ENCODE peak calls at places on chromosome 17, in seven cellular contexts. Y, T, M, S, W, U and O are unnamed samples.

GRCh38 chr17:37430051-37430591 is 23.4 kb downstream of the TADA2A start:
- DNase-seq in T (no peak), M (no peak), Y (peak; percentile 69), U (no peak), W (no peak), S (no peak), O (no peak)

GRCh38 chr17:44115585-44116415 is 7.6 kb downstream of the HDAC5 start:
- DNase-seq in Y (peak; percentile 20), T (peak; percentile 88), S (no peak), M (no peak), U (peak; percentile 63), W (peak; percentile 71), O (peak; percentile 38)

GRCh38 chr17:69060835-69061234 is at the start of gene ABCA9:
- DNase-seq in Y (peak; percentile 39), T (no peak), S (no peak), W (no peak), M (no peak), U (no peak), O (no peak)

GRCh38 chr17:14318906-14319205 is 18.0 kb downstream of the HS3ST3B1 start:
- DNase-seq in S (no peak), Y (no peak), W (no peak), T (peak; percentile 32), U (no peak), M (no peak), O (peak; percentile 88)

GRCh38 chr17:74427048-74427762 is 4.7 kb upstream of the GPRC5C start:
- DNase-seq in U (peak; percentile 51), M (peak; percentile 52), W (no peak), Y (no peak), T (peak; percentile 71), S (peak; percentile 91), O (no peak)

GRCh38 chr17:74513987-74514631 is 17.2 kb downstream of the CD300LB start:
- DNase-seq in W (peak; percentile 35), T (peak; percentile 88), S (no peak), U (peak; percentile 30), Y (peak; percentile 74), M (peak; percentile 67), O (peak; percentile 33)

GRCh38 chr17:38442548-38442947 is 14.3 kb downstream of the ARHGAP23 start:
- DNase-seq in T (no peak), M (no peak), S (no peak), Y (peak; percentile 56), W (no peak), U (no peak), O (no peak)

GRCh38 chr17:50903604-50904521 is 37.7 kb upstream of the TOB1 start:
- DNase-seq in U (no peak), W (no peak), M (no peak), T (no peak), S (no peak), Y (peak; percentile 62), O (no peak)

GRCh38 chr17:41602524-41602923 is 10.0 kb downstream of the KRT16 start:
- DNase-seq in Y (no peak), M (no peak), U (no peak), S (no peak), W (no peak), T (no peak), O (no peak)

GRCh38 chr17:17987901-17988300 is 15.2 kb downstream of the DRC3 start:
- DNase-seq in W (no peak), S (no peak), M (no peak), T (peak; percentile 50), U (no peak), Y (no peak), O (no peak)

GRCh38 chr17:29045734-29046133 is 2.8 kb downstream of the PIPOX start:
- DNase-seq in W (no peak), Y (no peak), M (no peak), U (no peak), T (no peak), S (no peak), O (no peak)

GRCh38 chr17:15498107-15498506 is 30.7 kb upstream of the CDRT4 start:
- DNase-seq in W (peak; percentile 20), Y (no peak), T (peak; percentile 82), S (no peak), M (peak; percentile 47), U (no peak), O (peak; percentile 9)

GRCh38 chr17:18997650-18998196 is 6.8 kb downstream of the FAM83G start:
- DNase-seq in T (no peak), M (no peak), U (no peak), S (no peak), Y (no peak), W (peak; percentile 39), O (no peak)

GRCh38 chr17:35467824-35468223 is 19.3 kb upstream of the SLFN13 start:
- DNase-seq in U (no peak), S (no peak), M (no peak), T (no peak), W (no peak), Y (no peak), O (peak; percentile 15)

GRCh38 chr17:35726609-35727460 is 4.6 kb upstream of the RASL10B start:
- DNase-seq in Y (peak; percentile 76), U (no peak), W (no peak), S (peak; percentile 53), T (peak; percentile 81), M (peak; percentile 58), O (no peak)

GRCh38 chr17:40168262-40168832 is 8.9 kb upstream of the RAPGEFL1 start:
- DNase-seq in T (peak; percentile 82), S (peak; percentile 41), M (peak; percentile 57), U (peak; percentile 77), Y (peak; percentile 78), W (peak; percentile 44), O (peak; percentile 43)

GRCh38 chr17:83064021-83064731 is 15.2 kb upstream of the METRNL start:
- DNase-seq in W (no peak), Y (no peak), U (no peak), S (no peak), T (peak; percentile 36), M (peak; percentile 30), O (no peak)

GRCh38 chr17:16423226-16423872 is 8.0 kb downstream of the TRPV2 start:
- DNase-seq in M (peak; percentile 32), S (no peak), W (no peak), U (no peak), Y (no peak), T (no peak), O (no peak)

GRCh38 chr17:16976686-16977550 is 5.0 kb upstream of the TNFRSF13B start:
- DNase-seq in Y (no peak), M (peak; percentile 23), T (peak; percentile 33), S (no peak), W (no peak), U (no peak), O (peak; percentile 50)

GRCh38 chr17:74631468-74632195 is 8.1 kb upstream of the CD300E start:
- DNase-seq in M (no peak), W (no peak), Y (no peak), T (peak; percentile 64), S (no peak), U (no peak), O (no peak)

GRCh38 chr17:69711504-69711903 is 297.0 kb downstream of the MAP2K6 start:
- DNase-seq in T (no peak), S (no peak), Y (peak; percentile 5), W (no peak), U (no peak), M (no peak), O (no peak)

GRCh38 chr17:15348030-15348429 is 6.6 kb upstream of the TEKT3 start:
- DNase-seq in T (no peak), W (no peak), M (no peak), Y (peak; percentile 51), U (no peak), S (peak; percentile 89), O (no peak)

DNA sequence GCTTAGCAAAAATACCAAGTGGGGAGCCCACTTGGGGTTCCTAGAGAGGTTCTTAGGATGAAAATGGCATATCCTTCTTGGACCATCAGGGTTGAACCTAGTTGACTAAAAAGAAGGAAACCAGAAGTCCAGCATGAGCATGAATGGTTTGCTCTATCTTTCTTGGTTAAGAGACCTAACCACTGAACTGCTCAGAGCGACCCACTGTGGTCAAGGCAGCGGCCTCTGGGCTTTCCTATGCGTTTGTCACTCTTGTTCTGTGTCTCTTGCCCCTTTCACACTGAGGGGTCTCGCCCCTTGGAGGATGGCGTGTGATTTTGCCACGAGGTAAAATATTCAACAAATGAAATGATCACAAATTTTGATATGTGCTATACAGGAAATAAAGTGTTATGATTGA is 526 bp upstream of the BORCS6 start:
- DNase-seq in S (no peak), U (no peak), W (no peak), T (no peak), Y (no peak), M (no peak), O (no peak)
- H3K27ac ChIP-seq in S (peak overlapping the region; percentile 96), U (no peak overlapping the region), W (peak overlapping the region; percentile 68), T (no peak overlapping the region), Y (peak overlapping the region; percentile 59), M (no peak overlapping the region), O (peak overlapping the region; percentile 68)

GRCh38 chr17:61309362-61309761 is 90.3 kb upstream of the TBX2 start:
- DNase-seq in Y (no peak), W (no peak), S (no peak), M (no peak), U (no peak), T (peak; percentile 43), O (no peak)
- H3K9ac ChIP-seq in Y (peak overlapping the region; percentile 34), W (no peak overlapping the region), S (no peak overlapping the region), M (no peak overlapping the region), U (no peak overlapping the region), T (no peak overlapping the region), O (no peak overlapping the region)

DNA sequence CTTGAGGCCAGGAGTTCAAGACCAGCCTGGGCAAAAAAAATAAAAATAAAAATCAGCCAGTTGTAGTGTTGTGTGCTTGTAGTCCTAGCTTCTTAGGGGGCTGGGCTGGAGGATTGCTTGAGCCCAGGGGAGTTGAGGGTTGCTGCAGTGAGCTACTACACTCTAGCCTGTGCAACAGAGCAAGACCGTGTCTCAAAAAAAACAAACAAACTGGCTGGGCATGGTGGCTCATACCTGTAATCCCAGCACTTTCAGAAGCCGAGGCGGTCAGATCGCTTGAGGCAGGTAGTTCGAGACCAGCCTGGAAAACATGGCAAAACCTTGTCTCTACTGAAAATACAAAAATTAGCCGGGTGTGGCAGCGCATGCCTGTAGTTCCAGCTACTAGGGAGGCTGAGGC is 4.9 kb upstream of the UBALD2 start:
- DNase-seq in W (no peak), U (no peak), S (no peak), M (no peak), T (no peak), Y (no peak), O (no peak)
- H3K4me1 ChIP-seq in W (peaks cover 3% of the 10 kb centered on the region), U (peaks cover 19% of the 10 kb centered on the region), S (peaks cover 34% of the 10 kb centered on the region), M (no peaks in the 10 kb centered on the region), T (peaks cover 7% of the 10 kb centered on the region), Y (peaks cover 6% of the 10 kb centered on the region), O (peaks cover 26% of the 10 kb centered on the region)

GRCh38 chr17:82045916-82046484 is 5.6 kb downstream of the RFNG start:
- DNase-seq in U (no peak), T (no peak), M (no peak), Y (no peak), W (no peak), S (no peak), O (no peak)
- H3K27ac ChIP-seq in U (no peak overlapping the region), T (no peak overlapping the region), M (no peak overlapping the region), Y (no peak overlapping the region), W (no peak overlapping the region), S (no peak overlapping the region), O (no peak overlapping the region)